ENCODE peak calls at places on chromosomes 11 and 22, in eight cellular contexts. B is left ventricle myocardium inferior, D is astrocyte, N is GM23338, V is kidney epithelial cell, K is WTC11, J is LNCaP clone FGC, A is cardiac muscle cell. U is an unnamed sample.
A peak's percentile ranks its signal among the peaks of the same experiment; 100 is the strongest.

GRCh38 chr22:27612075-27612474 is 189.5 kb downstream of the MN1 start:
- DNase-seq in K (no peak), B (no peak), D (no peak), J (no peak), A (no peak), V (no peak), N (no peak), U (no peak)

GRCh38 chr11:38718049-38718448 is 2120.0 kb upstream of the RAG2 start:
- DNase-seq in J (no peak), N (peak; percentile 1), K (no peak), V (no peak), B (no peak), D (peak; percentile 28), A (peak; percentile 2), U (no peak)

GRCh38 chr11:111718436-111719325 is 47.5 kb downstream of the PPP2R1B start:
- DNase-seq in A (no peak), K (no peak), V (peak; percentile 54), D (peak; percentile 86), J (no peak), N (no peak), B (no peak), U (peak; percentile 57)

GRCh38 chr11:27656806-27657483 is 43.3 kb downstream of the BDNF start:
- DNase-seq in B (no peak), D (no peak), K (no peak), A (no peak), N (no peak), V (no peak), J (no peak), U (no peak)

GRCh38 chr11:76744186-76745058 is 38.7 kb upstream of the TSKU start:
- DNase-seq in D (no peak), A (no peak), B (no peak), V (no peak), K (no peak), N (no peak), J (no peak), U (peak; percentile 32)

GRCh38 chr22:29152045-29152380 is 53.7 kb upstream of the EMID1 start:
- DNase-seq in N (peak; percentile 64), V (no peak), D (no peak), A (no peak), J (no peak), B (no peak), K (peak; percentile 56), U (no peak)

GRCh38 chr22:47125603-47126002 is 363.2 kb downstream of the TBC1D22A start:
- DNase-seq in A (no peak), K (no peak), N (peak; percentile 26), J (no peak), D (no peak), V (no peak), B (no peak), U (no peak)

GRCh38 chr11:15967166-15967565 is 389.2 kb downstream of the SOX6 start:
- DNase-seq in K (no peak), B (no peak), N (peak; percentile 16), V (no peak), J (no peak), D (no peak), A (no peak), U (no peak)

GRCh38 chr11:86627776-86628455 is 44.5 kb downstream of the ME3 start:
- DNase-seq in K (no peak), V (no peak), N (no peak), D (no peak), J (no peak), B (peak; percentile 45), A (no peak), U (no peak)

GRCh38 chr11:20068691-20069090 is 91.6 kb downstream of the DBX1 start:
- DNase-seq in B (no peak), A (no peak), D (no peak), J (peak; percentile 35), N (no peak), V (no peak), K (no peak), U (no peak)

GRCh38 chr11:118438314-118438931 is 2.1 kb downstream of the KMT2A start:
- DNase-seq in D (peak; percentile 83), K (peak; percentile 27), A (peak; percentile 74), V (peak; percentile 61), N (peak; percentile 80), B (peak; percentile 14), J (no peak), U (peak; percentile 84)

GRCh38 chr11:95230054-95231034 is 658 bp downstream of the SESN3 start:
- DNase-seq in D (no peak), A (peak; percentile 53), N (peak; percentile 51), V (no peak), K (peak; percentile 26), B (no peak), J (no peak), U (no peak)

GRCh38 chr11:69905611-69906452 is 86.6 kb upstream of the FGF3 start:
- DNase-seq in A (peak; percentile 66), B (no peak), V (no peak), D (no peak), K (no peak), J (no peak), N (no peak), U (no peak)

GRCh38 chr11:45280449-45280848 is 5.7 kb downstream of the SYT13 start:
- DNase-seq in J (no peak), K (no peak), A (no peak), N (no peak), B (no peak), D (no peak), V (no peak), U (no peak)

GRCh38 chr11:55658608-55659007 is 3.4 kb upstream of the OR4C6 start:
- DNase-seq in V (no peak), D (no peak), N (no peak), A (no peak), B (no peak), J (no peak), K (no peak), U (no peak)

GRCh38 chr11:12981879-12982531 is 27.1 kb upstream of the RASSF10 start:
- DNase-seq in N (peak; percentile 19), D (no peak), K (no peak), A (no peak), B (no peak), V (no peak), J (no peak), U (peak; percentile 15)

GRCh38 chr11:34002420-34002819 is 49.1 kb upstream of the CAPRIN1 start:
- DNase-seq in A (no peak), J (peak; percentile 92), V (no peak), K (no peak), B (no peak), D (no peak), N (no peak), U (no peak)

GRCh38 chr11:109304159-109304558 is 117.8 kb upstream of the C11orf87 start:
- DNase-seq in B (no peak), D (peak; percentile 28), V (no peak), J (no peak), A (no peak), K (no peak), N (no peak), U (no peak)

GRCh38 chr11:71284525-71285092 is 32.2 kb upstream of the SHANK2 start:
- DNase-seq in K (no peak), B (no peak), A (no peak), N (no peak), V (no peak), D (no peak), J (no peak), U (no peak)

GRCh38 chr11:80929406-80929805 is 1488.6 kb upstream of the TENM4 start:
- DNase-seq in J (no peak), N (no peak), A (no peak), B (no peak), V (no peak), D (no peak), K (no peak), U (no peak)

GRCh38 chr22:36901411-36902142 is 11.9 kb upstream of the CSF2RB start:
- DNase-seq in K (no peak), N (no peak), D (no peak), B (no peak), V (no peak), J (no peak), A (no peak), U (no peak)

GRCh38 chr11:131356201-131356600 is 14.2 kb upstream of the NTM start:
- DNase-seq in D (peak; percentile 81), J (no peak), B (no peak), K (no peak), A (no peak), N (no peak), V (peak; percentile 25), U (peak; percentile 18)

GRCh38 chr11:111454561-111455192 is 57.5 kb downstream of the BTG4 start:
- DNase-seq in B (no peak), D (peak; percentile 34), K (peak; percentile 81), V (no peak), J (no peak), A (peak; percentile 72), N (peak; percentile 88), U (peak; percentile 59)

GRCh38 chr22:32650553-32651345 is 150.8 kb upstream of the TIMP3 start:
- DNase-seq in N (no peak), D (peak; percentile 43), K (no peak), V (no peak), J (no peak), A (no peak), B (no peak), U (peak; percentile 64)

GRCh38 chr11:125925247-125925740 is 20.6 kb upstream of the VSIG10L2 start:
- DNase-seq in D (peak; percentile 14), K (no peak), B (no peak), V (no peak), N (no peak), J (peak; percentile 46), A (no peak), U (no peak)

GRCh38 chr11:103581680-103582265 is 454.7 kb upstream of the DDI1 start:
- DNase-seq in A (no peak), J (no peak), K (no peak), D (peak; percentile 87), V (no peak), B (no peak), N (no peak), U (no peak)
- TF ChIP-seq CTCF in A (no peak), J (no peak), K (no peak), D (no peak), V (no peak), B (no peak), N (no peak), U (no peak)

GRCh38 chr22:44125421-44125820 is 55.3 kb upstream of the PARVG start:
- DNase-seq in B (no peak), J (no peak), V (no peak), N (no peak), A (no peak), D (no peak), K (no peak), U (no peak)
- TF ChIP-seq CTCF in B (no peak), J (no peak), V (no peak), N (no peak), A (no peak), D (no peak), K (no peak), U (no peak)

GRCh38 chr22:25483931-25484330 is 80.5 kb upstream of the GRK3 start:
- DNase-seq in K (no peak), B (no peak), N (no peak), V (no peak), A (no peak), J (no peak), D (no peak), U (no peak)
- TF ChIP-seq CTCF in K (no peak), B (no peak), N (no peak), V (no peak), A (no peak), J (no peak), D (no peak), U (no peak)

DNA sequence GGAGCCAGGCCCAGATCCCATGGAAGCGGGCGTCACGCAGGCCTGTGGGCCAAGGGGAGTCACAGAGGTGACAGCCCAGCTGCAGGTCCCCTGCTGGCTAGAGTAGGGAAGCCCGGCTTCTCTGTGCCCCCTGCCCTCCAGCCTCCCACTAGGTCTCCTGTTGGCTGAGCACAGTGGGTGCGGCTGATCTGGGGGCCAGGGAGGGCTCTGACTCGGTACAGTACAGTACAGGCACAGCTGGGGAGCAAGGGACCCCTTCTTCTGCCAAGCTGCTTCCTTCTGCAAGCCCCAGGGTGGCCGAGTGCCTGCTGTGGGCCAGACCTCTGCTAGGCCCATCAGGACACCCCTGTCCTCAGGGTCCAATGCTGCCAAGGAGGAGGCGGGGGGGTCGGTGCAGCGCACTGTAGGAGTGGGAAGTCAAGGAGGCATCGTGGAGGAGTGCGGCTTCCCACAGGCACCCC is 10.1 kb downstream of the SUSD2 start:
- DNase-seq in J (no peak), B (no peak), A (no peak), D (no peak), K (no peak), N (no peak), V (no peak), U (no peak)
- TF ChIP-seq CTCF in J (no peak), B (no peak), A (no peak), D (no peak), K (no peak), N (peak; percentile 5), V (no peak), U (peak; percentile 23)